ENCODE peak calls at places on chromosomes 2 and 18, in six cellular contexts. P is HL-60; N is iPS DF 6.9; O is CD4-positive, alpha-beta memory T cell; M is transverse colon; J is CD8-positive, alpha-beta memory T cell. Q is an unnamed sample.

GRCh38 chr18:36688020-36688965 is 140.5 kb downstream of the TPGS2 start:
- DNase-seq in P (peak; percentile 66), N (peak; percentile 20), O (peak; percentile 19), M (peak; percentile 66), J (no peak), Q (no peak)

GRCh38 chr2:76745605-76746004 is 776.6 kb downstream of the LRRTM4 start:
- DNase-seq in P (no peak), N (no peak), O (no peak), M (no peak), J (no peak), Q (no peak)

GRCh38 chr2:155842103-155842502 is 490.4 kb downstream of the NR4A2 start:
- DNase-seq in P (no peak), N (no peak), O (no peak), M (no peak), J (no peak), Q (no peak)

GRCh38 chr2:100548771-100549170 is 14.0 kb upstream of the PDCL3 start:
- DNase-seq in P (no peak), N (no peak), O (no peak), M (no peak), J (no peak), Q (no peak)

GRCh38 chr2:84546551-84546950 is 30.3 kb downstream of the DNAH6 start:
- DNase-seq in P (no peak), N (no peak), O (no peak), M (no peak), J (no peak), Q (no peak)

GRCh38 chr18:69491576-69491975 is 90.9 kb downstream of the DOK6 start:
- DNase-seq in P (no peak), N (no peak), O (no peak), M (no peak), J (no peak), Q (no peak)

GRCh38 chr2:70201225-70201768 is 10.5 kb upstream of the C2orf42 start:
- DNase-seq in P (no peak), N (no peak), O (no peak), M (no peak), J (no peak), Q (no peak)

GRCh38 chr2:215654177-215654850 is 218.4 kb upstream of the FN1 start:
- DNase-seq in P (no peak), N (no peak), O (no peak), M (no peak), J (no peak), Q (no peak)

GRCh38 chr18:70299393-70299792 is 10.5 kb downstream of the SOCS6 start:
- DNase-seq in P (no peak), N (no peak), O (no peak), M (no peak), J (no peak), Q (no peak)

GRCh38 chr18:35497006-35497333 is 790 bp downstream of the INO80C start:
- DNase-seq in P (no peak), N (no peak), O (no peak), M (peak; percentile 59), J (no peak), Q (no peak)

GRCh38 chr2:46294185-46294836 is 2.9 kb upstream of the EPAS1 start:
- DNase-seq in P (no peak), N (no peak), O (no peak), M (peak; percentile 47), J (no peak), Q (no peak)

GRCh38 chr18:57898506-57899124 is 95.5 kb upstream of the ATP8B1 start:
- DNase-seq in P (no peak), N (no peak), O (no peak), M (no peak), J (no peak), Q (no peak)

GRCh38 chr2:200230716-200231115 is 75.8 kb upstream of the SPATS2L start:
- DNase-seq in P (no peak), N (no peak), O (no peak), M (no peak), J (no peak), Q (no peak)

GRCh38 chr2:72754628-72755320 is 71.1 kb downstream of the EXOC6B start:
- DNase-seq in P (no peak), N (no peak), O (no peak), M (no peak), J (no peak), Q (no peak)

GRCh38 chr18:2424420-2424819 is 146.9 kb downstream of the METTL4 start:
- DNase-seq in P (no peak), N (no peak), O (no peak), M (no peak), J (no peak), Q (no peak)

GRCh38 chr2:127485051-127485693 is 41.1 kb downstream of the IWS1 start:
- DNase-seq in P (no peak), N (no peak), O (no peak), M (no peak), J (no peak), Q (no peak)

GRCh38 chr2:220847587-220847986 is 724.5 kb downstream of the EPHA4 start:
- DNase-seq in P (no peak), N (no peak), O (no peak), M (no peak), J (no peak), Q (no peak)

GRCh38 chr2:2750867-2751714 is 420.0 kb upstream of the MYT1L start:
- DNase-seq in P (no peak), N (no peak), O (no peak), M (no peak), J (no peak), Q (no peak)

GRCh38 chr2:69716555-69717120 is 25.3 kb upstream of the ANXA4 start:
- DNase-seq in P (no peak), N (no peak), O (no peak), M (no peak), J (no peak), Q (no peak)

GRCh38 chr2:172253190-172254052 is 150.7 kb upstream of the DLX2 start:
- DNase-seq in P (no peak), N (no peak), O (peak; percentile 9), M (peak; percentile 70), J (peak; percentile 30), Q (peak; percentile 25)

GRCh38 chr2:14936436-14936835 is 303.9 kb downstream of the LRATD1 start:
- DNase-seq in P (no peak), N (no peak), O (no peak), M (no peak), J (no peak), Q (no peak)

GRCh38 chr2:51812138-51812866 is 780.4 kb upstream of the NRXN1 start:
- DNase-seq in P (no peak), N (no peak), O (no peak), M (no peak), J (no peak), Q (no peak)

GRCh38 chr2:97645112-97645699 is 656 bp upstream of the COX5B start:
- DNase-seq in P (peak; percentile 41), N (no peak), O (no peak), M (no peak), J (no peak), Q (no peak)

GRCh38 chr2:86225581-86225980 is 26.3 kb downstream of the MRPL35 start:
- DNase-seq in P (peak; percentile 79), N (no peak), O (peak; percentile 41), M (peak; percentile 31), J (peak; percentile 8), Q (peak; percentile 38)

GRCh38 chr18:41745166-41746049 is 209.6 kb upstream of the PIK3C3 start:
- DNase-seq in P (peak; percentile 64), N (no peak), O (no peak), M (peak; percentile 23), J (no peak), Q (no peak)

GRCh38 chr2:241558532-241559488 is at the start of gene BOK:
- DNase-seq in P (no peak), N (peak; percentile 61), O (no peak), M (peak; percentile 75), J (no peak), Q (no peak)

GRCh38 chr18:38634117-38634516 is 1068.5 kb upstream of the CELF4 start:
- DNase-seq in P (no peak), N (no peak), O (no peak), M (no peak), J (no peak), Q (no peak)

GRCh38 chr2:175855794-175856453 is 146.1 kb downstream of the LNPK start:
- DNase-seq in P (no peak), N (no peak), O (no peak), M (peak; percentile 8), J (no peak), Q (no peak)

GRCh38 chr18:7038330-7038846 is 79.2 kb downstream of the LAMA1 start:
- DNase-seq in P (no peak), N (peak; percentile 63), O (no peak), M (peak; percentile 60), J (no peak), Q (no peak)

GRCh38 chr2:198173242-198173641 is 368.8 kb downstream of the PLCL1 start:
- DNase-seq in P (no peak), N (no peak), O (no peak), M (no peak), J (no peak), Q (no peak)

GRCh38 chr2:68031546-68032160 is 31.2 kb downstream of the C1D start:
- DNase-seq in P (peak; percentile 13), N (no peak), O (peak; percentile 26), M (no peak), J (peak; percentile 11), Q (no peak)

GRCh38 chr2:152434395-152435182 is 99.6 kb downstream of the FMNL2 start:
- DNase-seq in P (no peak), N (no peak), O (no peak), M (no peak), J (no peak), Q (no peak)

GRCh38 chr2:25050128-25050527 is 8.3 kb downstream of the EFR3B start:
- DNase-seq in P (no peak), N (no peak), O (no peak), M (no peak), J (no peak), Q (no peak)
- H3K27ac ChIP-seq in P (no peak overlapping the region), N (no peak overlapping the region), O (no peak overlapping the region), M (no peak overlapping the region), J (no peak overlapping the region), Q (no peak overlapping the region)

DNA sequence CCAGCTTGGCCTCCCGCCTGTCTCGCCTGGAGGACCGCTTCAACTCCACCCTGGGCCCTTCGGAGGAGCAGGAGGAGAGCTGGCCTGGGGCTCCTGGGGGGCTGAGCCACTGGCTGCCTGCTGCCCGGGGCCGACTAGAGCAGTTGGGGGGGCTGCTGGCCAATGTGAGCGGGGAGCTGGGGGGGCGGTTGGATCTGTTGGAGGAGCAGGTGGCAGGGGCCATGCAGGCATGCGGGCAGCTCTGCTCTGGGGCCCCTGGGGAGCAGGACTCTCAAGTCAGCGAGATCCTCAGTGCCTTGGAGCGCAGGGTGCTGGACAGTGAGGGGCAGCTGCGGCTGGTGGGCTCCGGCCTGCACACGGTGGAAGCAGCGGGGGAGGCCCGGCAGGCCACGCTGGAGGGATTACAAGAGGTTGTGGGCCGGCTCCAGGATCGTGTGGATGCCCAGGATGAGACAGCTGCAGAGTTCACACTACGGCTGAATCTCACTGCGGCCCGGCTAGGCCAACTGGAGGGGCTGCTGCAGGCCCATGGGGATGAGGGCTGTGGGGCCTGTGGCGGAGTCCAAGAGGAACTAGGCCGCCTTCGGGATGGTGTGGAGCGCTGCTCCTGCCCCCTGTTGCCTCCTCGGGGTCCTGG is 3.7 kb upstream of the KHK start:
- DNase-seq in P (no peak), N (no peak), O (no peak), M (no peak), J (no peak), Q (no peak)
- H3K4me3 ChIP-seq in P (no peak overlapping the region), N (no peak overlapping the region), O (no peak overlapping the region), M (no peak overlapping the region), J (no peak overlapping the region), Q (no peak overlapping the region)

GRCh38 chr18:9335255-9336045 is 877 bp downstream of the TWSG1 start:
- DNase-seq in P (no peak), N (no peak), O (no peak), M (no peak), J (no peak), Q (no peak)
- H3K27ac ChIP-seq in P (no peak overlapping the region), N (no peak overlapping the region), O (peak overlapping the region; percentile 57), M (peak overlapping the region; percentile 93), J (peak overlapping the region; percentile 64), Q (peak overlapping the region; percentile 47)

GRCh38 chr2:12617853-12618252 is 98.9 kb upstream of the TRIB2 start:
- DNase-seq in P (no peak), N (no peak), O (no peak), M (no peak), J (no peak), Q (no peak)
- H3K4me3 ChIP-seq in P (no peak overlapping the region), N (no peak overlapping the region), O (no peak overlapping the region), M (no peak overlapping the region), J (no peak overlapping the region), Q (no peak overlapping the region)

Q was measured in CD8-positive, alpha-beta T cell.